ENCODE peak calls at places on chromosome 15, in nine cellular contexts. T is endodermal cell, H is esophagus squamous epithelium, Z is sigmoid colon, I is WTC11, M is mucosa of descending colon, G is NB4, C is omental fat pad, L is OCI-LY7. O is an unnamed sample.

GRCh38 chr15:82540984-82541431 is 751 bp upstream of the RPS17 start:
- DNase-seq in G (no peak), C (no peak), M (no peak), Z (no peak), H (no peak), I (peak), L (no peak), T (peak), O (no peak)

GRCh38 chr15:40762919-40763800 is 708 bp upstream of the GCHFR start:
- DNase-seq in I (peak), G (no peak), Z (peak), L (no peak), C (peak), M (peak), T (no peak), H (no peak), O (peak)

GRCh38 chr15:52337198-52337853 is 41.7 kb upstream of the MYO5C start:
- DNase-seq in T (no peak), Z (no peak), G (no peak), L (no peak), M (no peak), H (no peak), I (no peak), C (no peak), O (no peak)

GRCh38 chr15:64017082-64017588 is 29.1 kb downstream of the DAPK2 start:
- DNase-seq in Z (no peak), G (no peak), T (no peak), L (no peak), H (no peak), M (no peak), I (no peak), C (no peak), O (no peak)

GRCh38 chr15:51144021-51144532 is 49.4 kb upstream of the TNFAIP8L3 start:
- DNase-seq in L (no peak), I (no peak), H (no peak), C (no peak), G (peak), M (no peak), T (no peak), Z (no peak), O (no peak)

GRCh38 chr15:77118787-77119410 is 48.0 kb upstream of the TSPAN3 start:
- DNase-seq in Z (no peak), M (no peak), G (peak), I (no peak), T (no peak), C (no peak), H (no peak), L (peak), O (peak)

GRCh38 chr15:41031232-41032078 is 78.2 kb downstream of the CHAC1 start:
- DNase-seq in L (no peak), G (no peak), C (no peak), H (no peak), M (no peak), T (no peak), Z (no peak), I (no peak), O (no peak)

GRCh38 chr15:59349715-59350420 is 22.8 kb downstream of the MYO1E start:
- DNase-seq in Z (no peak), T (peak), C (no peak), I (no peak), H (no peak), L (no peak), G (peak), M (no peak), O (peak)

GRCh38 chr15:67548862-67549651 is 6.6 kb downstream of the MAP2K5 start:
- DNase-seq in M (no peak), H (no peak), L (peak), C (no peak), G (peak), I (peak), Z (peak), T (peak), O (no peak)

GRCh38 chr15:76196949-76197315 is 114.3 kb downstream of the ETFA start:
- DNase-seq in C (no peak), T (no peak), Z (peak), I (no peak), G (no peak), H (no peak), L (no peak), M (no peak), O (no peak)

GRCh38 chr15:58520464-58520863 is 88.7 kb downstream of the LIPC start:
- DNase-seq in I (no peak), Z (no peak), T (peak), C (no peak), H (no peak), L (no peak), G (peak), M (no peak), O (no peak)

GRCh38 chr15:33226559-33227181 is 32.2 kb upstream of the FMN1 start:
- DNase-seq in L (peak), C (no peak), I (peak), Z (no peak), M (no peak), T (no peak), G (peak), H (no peak), O (peak)
- TF ChIP-seq CTCF in L (peak), C (no peak), I (peak), Z (no peak), M (no peak), T (peak), G (peak), H (peak), O (peak)

GRCh38 chr15:36942248-36942827 is 158.0 kb downstream of the MEIS2 start:
- DNase-seq in M (no peak), H (no peak), T (no peak), I (no peak), C (no peak), L (no peak), Z (no peak), G (no peak), O (no peak)
- TF ChIP-seq CTCF in M (no peak), H (no peak), T (peak), I (no peak), C (no peak), L (no peak), Z (no peak), G (no peak), O (no peak)

DNA sequence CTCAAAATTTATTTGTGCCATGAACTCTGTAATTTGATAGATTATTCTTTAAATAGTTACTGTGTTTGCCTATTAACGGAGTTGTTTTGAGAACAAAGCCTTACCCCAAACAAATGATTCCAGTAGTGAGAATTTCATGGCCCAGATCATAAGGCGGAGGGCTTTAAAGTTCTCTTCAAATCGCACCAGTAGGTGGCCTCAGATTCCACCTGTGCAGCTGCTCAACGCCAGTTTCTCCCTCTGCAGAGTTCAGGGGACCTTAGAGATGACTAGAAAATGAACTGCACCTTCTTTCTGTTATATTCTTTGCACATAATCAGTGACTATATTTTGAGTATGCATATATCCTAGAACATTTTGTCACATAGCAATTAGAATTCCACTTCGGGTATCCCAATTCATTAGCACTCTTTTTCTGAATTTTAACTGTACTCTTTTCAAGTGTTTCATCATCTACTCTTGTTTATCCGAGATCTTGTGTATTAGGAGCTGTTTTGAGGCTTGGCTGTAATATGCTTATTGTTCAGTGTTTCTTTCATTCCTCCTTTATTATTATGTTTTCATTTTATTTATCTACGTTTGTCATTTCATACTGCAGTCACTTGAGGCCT is 232.6 kb upstream of the CHRM5 start:
- DNase-seq in I (peak), M (no peak), G (peak), L (peak), H (no peak), Z (no peak), T (peak), C (no peak), O (peak)
- TF ChIP-seq CTCF in I (no peak), M (no peak), G (peak), L (peak), H (peak), Z (no peak), T (peak), C (no peak), O (peak)

GRCh38 chr15:26838742-26839460 is 28.0 kb upstream of the GABRA5 start:
- DNase-seq in H (no peak), C (no peak), I (peak), L (peak), G (peak), Z (no peak), T (peak), M (no peak), O (peak)
- TF ChIP-seq CTCF in H (peak), C (no peak), I (peak), L (peak), G (peak), Z (no peak), T (peak), M (no peak), O (peak)

GRCh38 chr15:84782346-84782745 is 34.0 kb downstream of the ZNF592 start:
- DNase-seq in I (no peak), Z (no peak), T (no peak), C (no peak), H (no peak), G (no peak), M (no peak), L (no peak), O (no peak)
- TF ChIP-seq CTCF in I (no peak), Z (no peak), T (no peak), C (no peak), H (no peak), G (no peak), M (no peak), L (no peak), O (no peak)

DNA sequence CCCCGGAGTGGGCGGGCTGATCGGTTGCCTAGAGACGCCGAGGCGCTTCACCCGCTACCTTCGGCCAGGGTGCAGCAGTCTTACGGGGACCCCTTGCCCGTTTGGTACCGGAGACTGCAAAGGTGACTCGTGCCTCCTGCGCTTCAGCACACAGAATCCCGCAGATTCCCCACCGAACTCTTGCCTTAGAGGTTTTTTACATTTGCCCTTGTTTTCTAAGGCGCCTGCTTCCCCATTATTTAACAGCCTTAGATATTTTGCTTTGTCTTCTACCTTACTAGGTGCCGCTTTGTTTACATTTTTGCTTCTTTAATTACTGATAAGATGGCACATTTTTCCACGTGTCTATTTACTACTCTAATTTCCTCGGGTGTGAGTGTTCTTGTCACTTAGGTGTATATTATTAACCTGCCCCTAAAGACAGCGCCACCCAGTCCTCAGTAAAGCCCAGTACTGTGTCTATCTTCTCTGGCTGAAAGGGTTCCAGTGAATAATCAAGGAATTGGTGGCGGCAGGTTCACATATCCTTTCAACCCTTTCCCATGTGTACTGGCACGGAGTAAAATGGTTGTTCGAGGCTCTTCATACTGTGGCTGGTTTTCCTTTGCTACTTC is 563 bp upstream of the CEP152 start:
- DNase-seq in T (peak), I (no peak), G (no peak), M (no peak), C (no peak), Z (no peak), H (no peak), L (peak), O (peak)
- TF ChIP-seq CTCF in T (peak), I (no peak), G (no peak), M (no peak), C (no peak), Z (no peak), H (no peak), L (peak), O (no peak)

GRCh38 chr15:25438601-25439455 is at the start of gene UBE3A:
- DNase-seq in Z (peak), G (peak), H (peak), T (peak), C (peak), I (peak), M (peak), L (peak), O (peak)
- TF ChIP-seq CTCF in Z (no peak), G (no peak), H (no peak), T (no peak), C (no peak), I (no peak), M (no peak), L (peak), O (no peak)

DNA sequence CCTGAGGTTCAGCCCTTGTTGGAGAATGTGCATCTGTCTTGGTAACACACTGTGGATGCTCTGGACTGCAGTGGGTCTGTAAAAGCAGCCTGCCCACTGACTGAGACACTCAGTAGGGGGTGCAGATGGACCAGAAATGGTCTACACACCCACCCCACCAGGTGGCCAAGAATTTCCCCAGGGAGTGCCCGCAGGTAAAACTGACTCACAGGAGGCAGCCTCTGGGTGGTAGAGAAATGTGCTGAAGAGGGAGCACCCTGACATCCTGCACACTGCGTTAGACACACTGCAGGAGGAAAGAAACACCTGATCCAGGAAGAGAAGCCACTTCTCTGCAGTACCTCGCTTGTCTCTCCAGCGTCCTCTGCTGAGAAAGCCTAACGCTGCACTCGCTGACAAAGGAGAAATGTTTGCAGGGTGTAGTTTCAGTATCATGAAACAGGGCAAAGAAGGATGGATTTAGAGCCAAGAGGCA is 109.5 kb upstream of the ABHD17C start:
- DNase-seq in Z (no peak), L (no peak), T (peak), M (no peak), G (no peak), H (no peak), I (peak), C (no peak), O (peak)
- TF ChIP-seq CTCF in Z (no peak), L (peak), T (peak), M (no peak), G (no peak), H (peak), I (no peak), C (no peak), O (no peak)

DNA sequence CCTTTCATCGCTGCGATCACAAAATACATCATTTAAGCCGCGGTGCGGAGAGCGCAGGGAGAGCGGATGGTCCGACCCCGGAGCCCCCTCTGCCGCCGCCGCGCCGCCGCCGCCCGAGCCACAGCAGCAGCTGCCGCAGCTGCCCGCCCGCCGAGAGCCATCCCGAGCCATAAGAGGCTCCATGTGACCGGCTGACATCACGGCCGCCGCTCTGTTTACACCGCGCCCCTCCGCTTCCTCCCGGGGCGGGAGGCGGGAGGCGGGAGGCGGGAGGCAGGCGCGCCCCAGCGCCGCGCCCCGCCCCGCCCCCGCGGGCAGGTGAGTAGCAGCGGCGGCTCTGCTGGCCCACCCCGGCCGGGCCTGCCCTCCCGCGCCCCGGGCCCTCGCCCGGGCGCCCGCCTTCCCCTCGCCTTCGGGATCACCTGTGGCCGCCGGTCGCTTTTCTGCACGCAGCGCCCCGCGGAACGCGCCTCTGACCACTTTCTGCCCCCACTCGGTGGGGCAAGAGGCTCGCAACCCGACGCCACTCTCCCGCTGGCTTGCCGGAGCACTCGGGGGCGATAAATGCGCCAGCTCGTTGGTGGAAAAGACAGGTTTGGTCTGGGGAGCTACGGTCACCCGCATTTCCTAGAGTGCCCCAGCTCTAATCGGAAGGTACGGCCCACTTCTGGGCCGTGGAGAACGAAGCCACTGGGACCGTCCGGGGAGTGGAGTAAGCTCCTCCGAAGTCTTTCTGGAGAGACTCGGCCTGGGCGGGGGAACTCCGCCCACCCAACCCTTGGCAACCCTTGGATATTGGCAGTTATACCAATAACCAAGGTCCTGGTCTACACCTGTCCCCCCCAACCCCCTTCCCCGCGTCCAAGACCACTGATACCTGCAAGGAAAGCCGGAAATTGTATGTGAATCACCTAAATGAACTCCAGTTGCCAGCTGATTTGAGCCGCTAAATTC is 113.7 kb upstream of the ICE2 start:
- DNase-seq in M (peak), L (peak), I (peak), T (peak), C (peak), Z (peak), G (no peak), H (peak), O (peak)
- TF ChIP-seq CTCF in M (no peak), L (no peak), I (no peak), T (peak), C (no peak), Z (no peak), G (no peak), H (peak), O (peak)

GRCh38 chr15:71752604-71753289 is 57.6 kb upstream of the NR2E3 start:
- DNase-seq in Z (no peak), G (peak), M (no peak), I (peak), C (no peak), H (no peak), L (peak), T (peak), O (peak)
- TF ChIP-seq CTCF in Z (no peak), G (peak), M (no peak), I (peak), C (no peak), H (peak), L (peak), T (peak), O (peak)